ENCODE peak calls at places on chromosome 14, in nine cellular contexts. K, L, O, I, X, W, U, N and F are unnamed samples.

GRCh38 chr14:104171029-104171697 is 32.8 kb downstream of the KIF26A start:
- DNase-seq in W (no peak), X (no peak), U (no peak), L (no peak), N (no peak), O (no peak), K (no peak), I (no peak), F (no peak)

GRCh38 chr14:24051789-24052655 is at the start of gene CARMIL3:
- DNase-seq in X (peak), O (peak), I (peak), L (peak), U (peak), W (peak), N (peak), K (peak), F (peak)

GRCh38 chr14:95316826-95317225 is 2.9 kb downstream of the CLMN start:
- DNase-seq in K (no peak), O (no peak), U (no peak), L (no peak), I (no peak), X (no peak), W (no peak), N (no peak), F (no peak)

GRCh38 chr14:68733086-68733621 is 59.7 kb downstream of the ZFP36L1 start:
- DNase-seq in L (no peak), W (no peak), N (peak), U (no peak), O (no peak), I (no peak), K (no peak), X (no peak), F (no peak)

GRCh38 chr14:95248422-95248821 is 71.3 kb downstream of the CLMN start:
- DNase-seq in N (no peak), O (no peak), K (no peak), L (no peak), I (no peak), X (peak), W (no peak), U (no peak), F (no peak)

GRCh38 chr14:70130498-70130897 is 58.3 kb downstream of the SLC8A3 start:
- DNase-seq in U (no peak), O (no peak), I (no peak), L (no peak), N (no peak), X (no peak), K (no peak), W (no peak), F (no peak)

GRCh38 chr14:32075636-32076277 is 1.3 kb upstream of the ARHGAP5 start:
- DNase-seq in W (peak), X (no peak), N (no peak), U (no peak), I (no peak), K (peak), L (no peak), O (no peak), F (peak)

GRCh38 chr14:63544641-63545234 is 1.6 kb upstream of the PPP2R5E start:
- DNase-seq in W (no peak), N (no peak), X (peak), O (peak), U (no peak), I (no peak), L (no peak), K (no peak), F (no peak)

GRCh38 chr14:22646570-22647254 is 2.6 kb upstream of the OR6J1 start:
- DNase-seq in L (no peak), O (peak), X (peak), K (no peak), N (no peak), I (no peak), U (no peak), W (no peak), F (no peak)

GRCh38 chr14:97185186-97185585 is 388.0 kb downstream of the VRK1 start:
- DNase-seq in X (peak), W (no peak), L (no peak), U (no peak), I (no peak), N (peak), K (no peak), O (no peak), F (no peak)

GRCh38 chr14:63712123-63712522 is 15.7 kb downstream of the SGPP1 start:
- DNase-seq in W (no peak), U (no peak), K (no peak), X (no peak), I (no peak), O (no peak), L (no peak), N (no peak), F (no peak)

GRCh38 chr14:24058260-24058950 is 6.6 kb downstream of the CARMIL3 start:
- DNase-seq in N (peak), L (peak), I (no peak), O (peak), W (peak), X (peak), K (peak), U (peak), F (peak)

GRCh38 chr14:102280376-102280962 is 24.5 kb downstream of the MOK start:
- DNase-seq in I (no peak), O (peak), L (no peak), U (no peak), N (no peak), W (no peak), X (peak), K (no peak), F (no peak)

GRCh38 chr14:95862243-95862642 is 14.4 kb upstream of the TUNAR start:
- DNase-seq in U (no peak), W (no peak), N (no peak), L (no peak), I (no peak), K (no peak), O (no peak), X (no peak), F (no peak)

GRCh38 chr14:22493753-22494152 is 95.3 kb downstream of the DAD1 start:
- DNase-seq in N (no peak), X (no peak), K (no peak), U (no peak), I (no peak), L (no peak), O (no peak), W (no peak), F (no peak)